ENCODE peak calls at places on chromosomes 4 and X, in four cellular contexts. N is GM04504, K is hepatic stellate cell, V is GM19239. X is an unnamed sample.

GRCh38 chr4:30172416-30172815 is 547.8 kb upstream of the PCDH7 start:
- DNase-seq in N (no peak), K (no peak), V (no peak), X (no peak)

GRCh38 chr4:184306949-184307348 is 89.3 kb upstream of the ENPP6 start:
- DNase-seq in N (no peak), K (no peak), V (no peak), X (no peak)

GRCh38 chrX:17590892-17591740 is 146.2 kb upstream of the SCML1 start:
- DNase-seq in N (no peak), K (no peak), V (no peak), X (no peak)

GRCh38 chrX:109040057-109040456 is 303.7 kb upstream of the IRS4 start:
- DNase-seq in N (no peak), K (no peak), V (no peak), X (no peak)

GRCh38 chr4:4405358-4405962 is 18.6 kb downstream of the NSG1 start:
- DNase-seq in N (no peak), K (no peak), V (no peak), X (no peak)

GRCh38 chr4:172809998-172810397 is 358.6 kb upstream of the GALNT7 start:
- DNase-seq in N (no peak), K (no peak), V (no peak), X (no peak)

GRCh38 chr4:80184053-80184790 is 13.1 kb upstream of the PRDM8 start:
- DNase-seq in N (peak), K (peak), V (peak), X (no peak)

GRCh38 chrX:100659431-100660137 is 15.6 kb downstream of the SRPX2 start:
- DNase-seq in N (no peak), K (no peak), V (no peak), X (no peak)

GRCh38 chrX:133290076-133290475 is 71.9 kb upstream of the TFDP3 start:
- DNase-seq in N (no peak), K (no peak), V (no peak), X (no peak)

GRCh38 chr4:8160233-8160560 is 1.6 kb upstream of the ABLIM2 start:
- DNase-seq in N (no peak), K (no peak), V (no peak), X (no peak)